ENCODE peak calls at places on chromosome 22, in four cellular contexts. I is IMR-90, W is mesendoderm, Y is H9. M is an unnamed sample.

GRCh38 chr22:33034753-33035152 is 23.4 kb downstream of the SYN3 start:
- DNase-seq in I (no peak), W (no peak), Y (peak), M (no peak)

GRCh38 chr22:29663230-29663826 is 56.5 kb upstream of the CABP7 start:
- DNase-seq in I (peak), W (no peak), Y (no peak), M (no peak)

GRCh38 chr22:22822106-22822505 is 65.5 kb upstream of the IGLL5 start:
- DNase-seq in I (no peak), W (no peak), Y (no peak), M (no peak)

GRCh38 chr22:37070334-37070733 is 18.8 kb downstream of the KCTD17 start:
- DNase-seq in I (no peak), W (no peak), Y (no peak), M (no peak)

GRCh38 chr22:19666663-19667593 is 47.4 kb upstream of the SEPTIN5 start:
- DNase-seq in I (peak), W (no peak), Y (no peak), M (no peak)

GRCh38 chr22:43848366-43849171 is 13.7 kb downstream of the SULT4A1 start:
- DNase-seq in I (peak), W (peak), Y (peak), M (no peak)

GRCh38 chr22:28750471-28750881 is 8.6 kb downstream of the HSCB start:
- DNase-seq in I (peak), W (no peak), Y (no peak), M (no peak)

GRCh38 chr22:49673048-49673447 is 154.6 kb downstream of the BRD1 start:
- DNase-seq in I (no peak), W (no peak), Y (no peak), M (peak)

GRCh38 chr22:30283342-30283741 is 6.0 kb downstream of the CASTOR1 start:
- DNase-seq in I (no peak), W (no peak), Y (no peak), M (no peak)

GRCh38 chr22:22810018-22810427 is 77.6 kb upstream of the IGLL5 start:
- DNase-seq in I (peak), W (no peak), Y (peak), M (no peak)

GRCh38 chr22:28112130-28112529 is 193.1 kb upstream of the PITPNB start:
- DNase-seq in I (no peak), W (no peak), Y (no peak), M (no peak)

GRCh38 chr22:50581950-50582561 is 593 bp downstream of the CHKB start:
- DNase-seq in I (no peak), W (peak), Y (no peak), M (no peak)

GRCh38 chr22:48663297-48663696 is 1164.4 kb downstream of the BRD1 start:
- DNase-seq in I (no peak), W (peak), Y (peak), M (no peak)

GRCh38 chr22:19329454-19329853 is 37.9 kb upstream of the CLTCL1 start:
- DNase-seq in I (no peak), W (no peak), Y (no peak), M (no peak)

GRCh38 chr22:39182478-39183030 is 30.1 kb upstream of the CBX7 start:
- DNase-seq in I (no peak), W (no peak), Y (no peak), M (no peak)

GRCh38 chr22:39184586-39185577 is 32.4 kb upstream of the CBX7 start:
- DNase-seq in I (no peak), W (no peak), Y (no peak), M (no peak)

GRCh38 chr22:39188809-39189208 is 36.3 kb upstream of the CBX7 start:
- DNase-seq in I (no peak), W (no peak), Y (no peak), M (no peak)

GRCh38 chr22:39183991-39184585 is 31.6 kb upstream of the CBX7 start:
- DNase-seq in I (peak), W (peak), Y (no peak), M (no peak)

DNA sequence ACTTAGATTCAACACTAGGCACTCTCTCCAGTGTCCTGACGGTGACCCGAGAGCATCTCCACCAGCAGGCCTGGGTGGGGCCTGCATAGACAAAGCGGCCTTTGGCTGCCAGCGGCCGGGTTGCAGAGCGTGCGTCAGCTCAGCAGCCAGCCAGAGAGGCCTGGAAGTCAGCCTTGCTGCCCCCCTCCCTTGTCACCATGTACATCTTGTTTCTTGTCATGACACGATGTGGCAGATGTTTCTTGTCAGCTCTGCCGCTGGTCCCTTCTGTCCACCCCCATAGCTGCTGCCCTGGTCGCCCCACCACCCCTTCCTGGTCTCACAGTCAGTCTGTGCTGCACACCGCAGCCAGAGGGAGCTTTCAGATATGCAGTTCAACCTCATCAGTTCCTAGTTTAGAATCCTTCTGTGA is 33.1 kb upstream of the CBX7 start:
- DNase-seq in I (peak), W (no peak), Y (no peak), M (no peak)
- H3K27ac ChIP-seq in I (peak), W (no peak), Y (no peak), M (no peak)

DNA sequence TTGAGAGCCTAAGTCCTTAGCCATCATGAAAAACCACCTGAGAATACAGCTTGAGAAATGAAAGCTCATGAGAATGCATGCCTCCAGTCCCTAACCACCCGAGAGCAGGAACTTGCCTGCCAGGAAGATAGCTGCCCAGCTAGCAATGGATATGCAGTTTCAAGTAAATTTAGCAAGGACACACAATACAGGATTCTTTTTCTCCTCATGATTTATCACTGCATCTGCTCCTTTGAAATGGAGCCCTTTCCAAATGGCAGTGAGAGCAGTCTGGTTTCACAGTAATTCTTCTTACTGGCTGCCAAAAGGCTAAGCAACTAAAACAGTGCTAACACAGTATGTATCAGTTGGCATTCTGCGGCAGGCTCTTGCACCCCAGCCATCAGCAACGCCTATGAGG is 109.9 kb downstream of the MICAL3 start:
- DNase-seq in I (no peak), W (no peak), Y (no peak), M (no peak)
- H4K8ac ChIP-seq in I (no peak), W (no peak), Y (no peak), M (no peak)

GRCh38 chr22:25023879-25024278 is 71.4 kb downstream of the KIAA1671 start:
- DNase-seq in I (no peak), W (no peak), Y (no peak), M (no peak)

GRCh38 chr22:25027552-25027951 is 75.0 kb downstream of the KIAA1671 start:
- DNase-seq in I (no peak), W (peak), Y (no peak), M (no peak)

GRCh38 chr22:25027052-25027525 is 74.6 kb downstream of the KIAA1671 start:
- DNase-seq in I (no peak), W (no peak), Y (no peak), M (no peak)

GRCh38 chr22:25024895-25025294 is 72.4 kb downstream of the KIAA1671 start:
- DNase-seq in I (no peak), W (no peak), Y (no peak), M (no peak)

GRCh38 chr22:25025586-25025985 is 73.1 kb downstream of the KIAA1671 start:
- DNase-seq in I (no peak), W (no peak), Y (no peak), M (no peak)
- H3K27ac ChIP-seq in I (no peak), W (no peak), Y (no peak), M (no peak)

DNA sequence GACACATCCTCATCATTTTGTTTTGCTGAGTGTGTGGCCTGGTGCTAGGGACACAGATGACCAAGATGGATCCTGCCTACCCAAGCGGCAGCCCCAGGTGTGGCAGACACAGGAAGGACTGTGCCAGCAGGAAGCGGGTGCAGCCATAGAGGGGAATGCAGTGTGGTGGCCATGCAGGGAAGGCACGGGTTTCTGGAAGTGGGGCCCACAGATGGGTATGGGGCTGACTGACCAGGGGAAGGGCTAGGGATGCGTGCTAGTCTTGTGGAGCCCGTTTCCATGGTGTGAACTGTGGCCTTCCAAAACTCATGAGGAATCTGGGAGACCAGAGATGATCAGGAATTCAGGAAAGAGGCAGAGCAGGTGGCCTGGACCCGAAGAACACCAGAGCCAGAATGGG is 33.5 kb downstream of the YPEL1 start:
- DNase-seq in I (no peak), W (no peak), Y (no peak), M (no peak)
- H4K8ac ChIP-seq in I (no peak), W (no peak), Y (no peak), M (no peak)

M was measured in H1.